ENCODE peak calls at places on chromosome 20, in six cellular contexts. Y is Ammon's horn; D is stimulated activated CD4-positive, alpha-beta T cell treated with anti-CD3 and anti-CD28 coated beads, Interleukin-15, amount 100 ng/mL, for 24 hours; R is mesothelial cell of epicardium; U is RPMI7951; B is naive thymus-derived CD8-positive, alpha-beta T cell. Z is an unnamed sample.

GRCh38 chr20:19593762-19594161 is 164.3 kb upstream of the RIN2 start:
- DNase-seq in Y (no peak), D (no peak), R (no peak), U (no peak), B (no peak), Z (no peak)

GRCh38 chr20:17560344-17561074 is 9.4 kb upstream of the DSTN start:
- DNase-seq in Y (no peak), D (peak; percentile 35), R (no peak), U (peak; percentile 21), B (no peak), Z (peak; percentile 39)

GRCh38 chr20:14553774-14554524 is 216.5 kb upstream of the FLRT3 start:
- DNase-seq in Y (no peak), D (no peak), R (no peak), U (no peak), B (no peak), Z (no peak)

GRCh38 chr20:45372646-45373352 is 5.3 kb downstream of the TP53TG5 start:
- DNase-seq in Y (peak; percentile 78), D (no peak), R (no peak), U (peak; percentile 77), B (no peak), Z (no peak)

GRCh38 chr20:20781029-20781428 is 68.6 kb upstream of the RALGAPA2 start:
- DNase-seq in Y (no peak), D (no peak), R (no peak), U (no peak), B (no peak), Z (no peak)

GRCh38 chr20:1469925-1470571 is 3.4 kb upstream of the NSFL1C start:
- DNase-seq in Y (peak; percentile 84), D (peak; percentile 37), R (peak; percentile 32), U (peak; percentile 100), B (no peak), Z (peak; percentile 33)

GRCh38 chr20:63553933-63554290 is at the start of gene FNDC11:
- DNase-seq in Y (no peak), D (peak; percentile 56), R (no peak), U (peak; percentile 55), B (peak; percentile 22), Z (peak; percentile 64)

GRCh38 chr20:61938839-61939690 is 126.6 kb downstream of the TAF4 start:
- DNase-seq in Y (no peak), D (no peak), R (no peak), U (no peak), B (no peak), Z (no peak)

GRCh38 chr20:47860049-47860830 is 75.0 kb upstream of the SULF2 start:
- DNase-seq in Y (no peak), D (no peak), R (no peak), U (no peak), B (no peak), Z (no peak)

GRCh38 chr20:9439806-9440205 is 74.6 kb upstream of the LAMP5 start:
- DNase-seq in Y (no peak), D (no peak), R (no peak), U (peak; percentile 10), B (no peak), Z (no peak)

GRCh38 chr20:326645-327031 is 1.3 kb downstream of the SOX12 start:
- DNase-seq in Y (peak; percentile 33), D (no peak), R (no peak), U (peak; percentile 49), B (no peak), Z (no peak)

GRCh38 chr20:45088247-45088646 is 12.7 kb downstream of the KCNS1 start:
- DNase-seq in Y (no peak), D (no peak), R (no peak), U (peak; percentile 98), B (no peak), Z (no peak)

GRCh38 chr20:2751868-2752630 is 48.4 kb downstream of the CPXM1 start:
- DNase-seq in Y (no peak), D (peak; percentile 69), R (no peak), U (peak; percentile 19), B (peak; percentile 45), Z (peak; percentile 65)

GRCh38 chr20:52231230-52231746 is 39.7 kb upstream of the ZFP64 start:
- DNase-seq in Y (no peak), D (no peak), R (no peak), U (no peak), B (no peak), Z (no peak)

GRCh38 chr20:22341508-22341907 is 242.9 kb downstream of the FOXA2 start:
- DNase-seq in Y (no peak), D (no peak), R (no peak), U (peak; percentile 81), B (no peak), Z (no peak)

GRCh38 chr20:62269871-62270270 is 31.6 kb downstream of the OSBPL2 start:
- DNase-seq in Y (no peak), D (no peak), R (no peak), U (no peak), B (no peak), Z (no peak)

GRCh38 chr20:20395856-20396600 is 28.1 kb downstream of the INSM1 start:
- DNase-seq in Y (no peak), D (no peak), R (no peak), U (no peak), B (no peak), Z (no peak)

GRCh38 chr20:53262294-53262840 is 290.2 kb downstream of the TSHZ2 start:
- DNase-seq in Y (no peak), D (no peak), R (no peak), U (no peak), B (no peak), Z (no peak)

GRCh38 chr20:46213946-46214830 is 94.1 kb downstream of the CDH22 start:
- DNase-seq in Y (no peak), D (no peak), R (no peak), U (peak; percentile 41), B (no peak), Z (no peak)

GRCh38 chr20:58775371-58775770 is 75.3 kb downstream of the GNAS-AS1 start:
- DNase-seq in Y (no peak), D (no peak), R (peak; percentile 4), U (peak; percentile 57), B (no peak), Z (no peak)

GRCh38 chr20:13205848-13206434 is 15.1 kb upstream of the ISM1 start:
- DNase-seq in Y (no peak), D (no peak), R (no peak), U (peak; percentile 51), B (no peak), Z (no peak)

GRCh38 chr20:53706511-53707031 is 112.9 kb upstream of the ZNF217 start:
- DNase-seq in Y (no peak), D (peak; percentile 42), R (no peak), U (peak; percentile 39), B (peak; percentile 9), Z (no peak)

GRCh38 chr20:52313335-52313963 is 121.9 kb upstream of the ZFP64 start:
- DNase-seq in Y (peak; percentile 64), D (no peak), R (no peak), U (peak; percentile 64), B (no peak), Z (no peak)

GRCh38 chr20:45405566-45406259 is 2.4 kb upstream of the DBNDD2 start:
- DNase-seq in Y (no peak), D (no peak), R (no peak), U (no peak), B (no peak), Z (peak; percentile 19)

GRCh38 chr20:61419010-61419409 is 166.9 kb downstream of the CDH4 start:
- DNase-seq in Y (no peak), D (no peak), R (no peak), U (no peak), B (no peak), Z (no peak)

GRCh38 chr20:60206259-60206658 is 248.0 kb downstream of the CDH26 start:
- DNase-seq in Y (no peak), D (peak; percentile 8), R (no peak), U (peak; percentile 53), B (no peak), Z (no peak)

GRCh38 chr20:48846516-48847492 is 19.0 kb upstream of the PREX1 start:
- DNase-seq in Y (no peak), D (peak; percentile 79), R (no peak), U (no peak), B (no peak), Z (peak; percentile 85)

GRCh38 chr20:45392733-45393132 is 14.6 kb upstream of the TP53TG5 start:
- DNase-seq in Y (peak; percentile 64), D (no peak), R (no peak), U (no peak), B (no peak), Z (no peak)

GRCh38 chr20:12371955-12372354 is 454.3 kb downstream of the BTBD3 start:
- DNase-seq in Y (no peak), D (no peak), R (no peak), U (no peak), B (no peak), Z (no peak)